ENCODE peak calls at places on chromosomes 12 and 14, in nine cellular contexts. M, J, K, X, G, F, L, W and Z are unnamed samples.
A peak's percentile ranks its signal among the peaks of the same experiment; 100 is the strongest.

GRCh38 chr14:69154779-69155178 is 1.9 kb upstream of the DCAF5 start:
- DNase-seq in X (no peak), L (no peak), W (no peak), J (no peak), M (peak; percentile 36), F (no peak), K (no peak), G (no peak), Z (no peak)

GRCh38 chr12:113262710-113263109 is 41.4 kb downstream of the TPCN1 start:
- DNase-seq in W (no peak), F (no peak), M (no peak), L (no peak), K (no peak), J (no peak), X (no peak), G (no peak), Z (no peak)

GRCh38 chr12:5200276-5201087 is 156.8 kb downstream of the KCNA5 start:
- DNase-seq in L (no peak), J (no peak), F (peak; percentile 78), M (peak; percentile 82), W (no peak), G (no peak), K (no peak), X (peak; percentile 10), Z (no peak)

GRCh38 chr12:57906821-57907220 is 34.5 kb upstream of the ATP23 start:
- DNase-seq in G (no peak), W (no peak), L (no peak), K (no peak), M (no peak), J (no peak), F (no peak), X (no peak), Z (no peak)

GRCh38 chr12:42871831-42872230 is 282.3 kb upstream of the PRICKLE1 start:
- DNase-seq in L (no peak), W (no peak), J (no peak), F (no peak), X (no peak), G (no peak), K (no peak), M (no peak), Z (no peak)

GRCh38 chr14:30214456-30215090 is 286.9 kb upstream of the PRKD1 start:
- DNase-seq in F (no peak), L (no peak), M (peak; percentile 8), X (no peak), K (no peak), G (no peak), W (no peak), J (peak; percentile 9), Z (peak; percentile 59)

GRCh38 chr14:56059054-56059453 is 59.2 kb upstream of the PELI2 start:
- DNase-seq in J (no peak), K (no peak), X (no peak), F (no peak), W (no peak), G (no peak), L (no peak), M (no peak), Z (no peak)

GRCh38 chr12:127118251-127118650 is 1148.7 kb upstream of the TMEM132C start:
- DNase-seq in M (no peak), J (no peak), K (no peak), G (no peak), F (no peak), W (no peak), X (no peak), L (no peak), Z (no peak)

GRCh38 chr12:89040146-89040964 is 311.9 kb downstream of the DUSP6 start:
- DNase-seq in F (no peak), G (peak; percentile 80), K (no peak), L (peak; percentile 45), X (no peak), M (no peak), W (no peak), J (no peak), Z (no peak)

GRCh38 chr14:26870722-26871121 is 272.9 kb upstream of the NOVA1 start:
- DNase-seq in G (no peak), L (no peak), M (no peak), X (no peak), K (no peak), F (no peak), W (no peak), J (no peak), Z (no peak)

GRCh38 chr14:104942586-104942985 is 17.9 kb downstream of the PLD4 start:
- DNase-seq in M (no peak), G (no peak), W (no peak), K (no peak), L (no peak), X (no peak), F (peak; percentile 39), J (no peak), Z (no peak)

GRCh38 chr12:67362526-67362925 is 93.4 kb downstream of the CAND1 start:
- DNase-seq in W (no peak), F (no peak), M (no peak), G (no peak), L (no peak), K (no peak), X (no peak), J (no peak), Z (no peak)

GRCh38 chr14:90644882-90645281 is 171.3 kb downstream of the TTC7B start:
- DNase-seq in M (no peak), F (no peak), W (no peak), G (no peak), X (no peak), K (no peak), J (no peak), L (no peak), Z (peak; percentile 69)

GRCh38 chr12:68477256-68477655 is 133.4 kb upstream of the RAP1B start:
- DNase-seq in G (no peak), M (no peak), F (no peak), X (no peak), K (no peak), J (no peak), L (no peak), W (no peak), Z (no peak)